ENCODE peak calls at places on chromosomes 16 and 17, in four cellular contexts. G, T, Q and P are unnamed samples.

GRCh38 chr16:30985401-30986128 is 558 bp downstream of the HSD3B7 start:
- DNase-seq in G (no peak), T (no peak), Q (no peak), P (no peak)

GRCh38 chr16:85369060-85369459 is 244.1 kb upstream of the GSE1 start:
- DNase-seq in G (no peak), T (no peak), Q (no peak), P (no peak)

GRCh38 chr17:81291662-81292061 is 3.4 kb downstream of the SLC38A10 start:
- DNase-seq in G (peak), T (peak), Q (peak), P (peak)

GRCh38 chr17:30104575-30105339 is 11.9 kb upstream of the NSRP1 start:
- DNase-seq in G (peak), T (peak), Q (peak), P (peak)

GRCh38 chr16:50298591-50299507 is 32.5 kb downstream of the ADCY7 start:
- DNase-seq in G (no peak), T (no peak), Q (no peak), P (no peak)

GRCh38 chr17:82022310-82022980 is at the start of gene CENPX:
- DNase-seq in G (no peak), T (no peak), Q (no peak), P (no peak)

GRCh38 chr17:63698381-63698885 is 1.5 kb downstream of the LIMD2 start:
- DNase-seq in G (peak), T (no peak), Q (peak), P (no peak)

GRCh38 chr17:7296189-7296861 is 1.9 kb upstream of the YBX2 start:
- DNase-seq in G (peak), T (peak), Q (peak), P (peak)

GRCh38 chr17:43020789-43021738 is 1.1 kb downstream of the VAT1 start:
- DNase-seq in G (peak), T (no peak), Q (peak), P (peak)

GRCh38 chr16:81279375-81279774 is 35.4 kb upstream of the GAN start:
- DNase-seq in G (no peak), T (no peak), Q (no peak), P (no peak)

GRCh38 chr17:61536417-61536955 is 54.5 kb downstream of the NACA2 start:
- DNase-seq in G (no peak), T (no peak), Q (no peak), P (no peak)

GRCh38 chr17:67520282-67520906 is 143.3 kb downstream of the PITPNC1 start:
- DNase-seq in G (no peak), T (no peak), Q (no peak), P (no peak)

GRCh38 chr17:60248618-60249516 is 99.1 kb downstream of the CA4 start:
- DNase-seq in G (no peak), T (no peak), Q (no peak), P (no peak)

GRCh38 chr17:44112284-44113280 is 10.9 kb downstream of the HDAC5 start:
- DNase-seq in G (no peak), T (no peak), Q (no peak), P (no peak)

GRCh38 chr17:81684442-81684911 is 666 bp downstream of the HGS start:
- DNase-seq in G (no peak), T (no peak), Q (no peak), P (no peak)

GRCh38 chr16:30030841-30031413 is at the start of gene TLCD3B:
- DNase-seq in G (no peak), T (no peak), Q (no peak), P (no peak)

GRCh38 chr17:57461082-57461481 is 204.8 kb downstream of the MSI2 start:
- DNase-seq in G (no peak), T (no peak), Q (no peak), P (no peak)

GRCh38 chr17:64240741-64241347 is 22.2 kb downstream of the TEX2 start:
- DNase-seq in G (no peak), T (no peak), Q (no peak), P (no peak)

GRCh38 chr17:74574489-74575142 is 7.3 kb upstream of the CD300H start:
- DNase-seq in G (no peak), T (no peak), Q (no peak), P (no peak)

DNA sequence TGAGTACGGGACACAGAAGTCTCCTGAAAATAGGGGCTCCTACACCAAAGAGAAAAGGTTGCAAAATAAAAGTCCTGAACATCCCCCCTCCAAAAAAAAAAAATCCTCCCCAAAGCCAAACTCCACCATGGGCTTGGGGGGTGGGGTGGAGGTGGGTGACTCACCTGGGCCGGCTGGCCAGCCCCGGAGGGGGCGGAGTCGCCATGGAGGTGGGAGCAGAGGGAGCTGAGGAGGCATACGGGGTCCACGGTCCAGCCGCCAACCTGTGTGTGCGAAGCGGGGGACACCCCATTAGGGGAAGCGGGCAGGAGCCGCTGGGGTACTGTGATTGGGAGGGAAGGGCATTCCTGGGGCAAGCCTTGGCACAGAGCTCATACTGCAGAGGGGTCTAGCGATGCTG is 31.0 kb downstream of the SRCIN1 start:
- DNase-seq in G (no peak), T (no peak), Q (no peak), P (no peak)
- TF ChIP-seq CTCF in G (no peak), T (no peak), Q (no peak), P (no peak)

DNA sequence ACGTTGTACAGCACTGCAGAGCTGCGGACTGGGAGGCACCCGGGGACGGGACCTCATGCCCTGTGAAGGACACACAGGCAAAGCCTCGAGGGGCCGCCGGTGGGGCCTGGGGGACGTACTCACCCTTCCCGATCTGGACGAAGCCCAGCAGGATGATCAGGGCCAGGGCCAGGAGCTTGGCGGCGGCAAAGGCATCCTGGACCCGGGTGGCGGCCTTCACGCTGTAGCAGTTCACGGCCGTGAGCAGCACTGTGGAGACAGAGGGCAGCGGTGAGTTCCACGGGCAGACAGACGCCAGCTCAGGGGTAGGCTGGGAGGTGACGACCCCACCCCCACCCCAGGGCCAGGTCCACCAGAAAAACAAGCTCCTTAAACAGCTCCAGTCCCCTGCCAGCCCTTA is 17.7 kb downstream of the SLC7A5 start:
- DNase-seq in G (no peak), T (no peak), Q (no peak), P (no peak)
- TF ChIP-seq CTCF in G (no peak), T (no peak), Q (no peak), P (no peak)

GRCh38 chr16:10565167-10565566 is 15.2 kb downstream of the EMP2 start:
- DNase-seq in G (no peak), T (no peak), Q (no peak), P (no peak)

GRCh38 chr16:10569629-10570028 is 10.8 kb downstream of the EMP2 start:
- DNase-seq in G (no peak), T (no peak), Q (no peak), P (no peak)

GRCh38 chr16:10562361-10562899 is 18.0 kb downstream of the EMP2 start:
- DNase-seq in G (no peak), T (no peak), Q (no peak), P (no peak)

GRCh38 chr16:10564591-10564990 is 15.8 kb downstream of the EMP2 start:
- DNase-seq in G (no peak), T (no peak), Q (no peak), P (no peak)

GRCh38 chr16:10566613-10567012 is 13.8 kb downstream of the EMP2 start:
- DNase-seq in G (no peak), T (no peak), Q (no peak), P (no peak)
- TF ChIP-seq CTCF in G (peak), T (no peak), Q (no peak), P (no peak)

GRCh38 chr16:16167927-16168326 is 55.4 kb downstream of the ABCC6 start:
- DNase-seq in G (no peak), T (no peak), Q (no peak), P (no peak)

GRCh38 chr16:16166085-16166484 is 57.2 kb downstream of the ABCC6 start:
- DNase-seq in G (no peak), T (no peak), Q (no peak), P (no peak)

GRCh38 chr16:16164244-16164643 is 59.0 kb downstream of the ABCC6 start:
- DNase-seq in G (no peak), T (no peak), Q (no peak), P (no peak)

GRCh38 chr16:16169615-16170014 is 53.7 kb downstream of the ABCC6 start:
- DNase-seq in G (no peak), T (no peak), Q (no peak), P (no peak)

DNA sequence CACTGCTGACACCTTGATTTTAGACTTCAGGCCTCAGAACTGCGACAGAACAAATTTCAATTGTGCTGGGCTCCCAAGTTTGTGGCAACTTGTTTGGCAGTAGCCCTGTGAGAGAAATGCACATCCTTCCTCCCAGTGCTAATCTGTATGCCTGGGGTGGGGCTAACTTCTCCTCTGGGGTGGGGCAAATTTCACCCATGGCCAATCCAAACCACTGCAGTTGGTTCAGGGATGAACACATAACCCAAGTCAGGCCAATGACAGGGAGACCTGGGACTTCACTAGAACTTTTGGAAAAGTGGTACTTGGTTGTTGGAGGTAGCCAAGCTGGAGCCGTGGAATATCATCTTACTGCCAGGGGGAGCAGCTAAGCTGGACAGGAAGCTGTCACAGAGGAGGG is 56.3 kb downstream of the ABCC6 start:
- DNase-seq in G (no peak), T (no peak), Q (no peak), P (no peak)
- TF ChIP-seq CTCF in G (no peak), T (no peak), Q (no peak), P (no peak)

GRCh38 chr17:33192961-33193911 is 99.9 kb downstream of the ASIC2 start:
- DNase-seq in G (no peak), T (no peak), Q (no peak), P (no peak)
- TF ChIP-seq CTCF in G (no peak), T (no peak), Q (no peak), P (no peak)

GRCh38 chr16:67014641-67015315 is 14.2 kb upstream of the CBFB start:
- DNase-seq in G (no peak), T (no peak), Q (no peak), P (no peak)

GRCh38 chr16:67016143-67016542 is 12.8 kb upstream of the CBFB start:
- DNase-seq in G (no peak), T (no peak), Q (no peak), P (no peak)

GRCh38 chr16:67015317-67015731 is 13.6 kb upstream of the CBFB start:
- DNase-seq in G (no peak), T (no peak), Q (no peak), P (no peak)

GRCh38 chr16:67013238-67013822 is 15.6 kb upstream of the CBFB start:
- DNase-seq in G (no peak), T (no peak), Q (no peak), P (no peak)

DNA sequence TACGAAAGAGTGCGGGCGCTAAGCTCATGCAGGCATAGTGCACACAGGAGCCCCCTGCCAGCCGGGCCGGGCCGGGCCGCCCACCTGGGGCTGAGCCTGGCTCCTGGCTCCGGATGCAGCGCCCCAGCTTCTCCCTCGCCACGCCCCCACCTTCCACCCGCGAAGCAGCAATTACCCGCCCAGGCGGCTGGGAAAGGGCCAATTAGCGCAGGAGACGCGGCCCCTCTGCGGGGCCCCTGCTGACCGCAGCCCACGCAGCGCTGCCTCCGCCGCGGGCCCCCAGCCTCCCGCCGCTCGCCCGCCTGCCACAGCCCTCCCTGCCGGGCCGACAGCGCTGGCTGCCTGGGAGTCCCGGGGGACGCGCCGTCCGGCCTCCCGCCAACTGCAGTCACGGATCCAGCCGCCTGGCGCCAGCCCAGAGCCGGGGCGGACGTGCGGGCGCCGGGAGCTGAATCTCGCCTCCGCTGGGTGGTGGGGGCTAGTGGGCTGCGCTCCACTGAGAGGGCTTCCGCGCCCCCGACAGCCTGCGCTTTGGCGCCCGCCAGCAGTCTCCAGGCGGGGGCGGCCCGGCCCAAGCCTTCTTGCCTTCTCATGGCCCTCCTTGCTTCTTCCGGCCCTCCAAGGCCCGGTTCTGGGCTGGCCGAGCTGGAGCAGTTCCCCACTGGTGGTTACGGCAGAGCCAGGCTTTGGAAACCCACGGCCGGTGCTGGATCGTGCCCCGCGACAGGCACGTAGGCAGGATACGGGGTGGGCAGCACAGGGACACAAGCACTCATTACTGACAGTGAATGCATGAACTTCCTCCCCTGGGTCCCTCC is 14.9 kb upstream of the CBFB start:
- DNase-seq in G (peak), T (peak), Q (peak), P (peak)
- TF ChIP-seq CTCF in G (peak), T (no peak), Q (no peak), P (no peak)

DNA sequence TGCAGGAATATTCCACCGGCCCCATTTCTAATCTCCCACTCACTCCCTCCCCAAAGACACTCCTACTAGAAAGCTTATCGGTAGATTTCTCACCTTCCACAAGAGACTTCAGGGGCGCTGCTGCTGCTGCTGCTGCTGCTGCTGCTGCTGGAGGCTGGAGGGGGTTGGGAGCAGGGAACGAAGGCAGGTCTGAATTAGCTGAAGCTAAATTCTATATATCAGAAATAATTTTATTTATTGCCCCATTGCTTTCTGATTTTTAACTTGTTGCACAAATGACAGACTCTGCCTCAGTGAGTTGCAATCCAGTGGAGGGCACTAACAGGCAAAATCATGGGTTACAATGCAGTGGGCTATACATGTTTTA is 25.8 kb upstream of the HLF start:
- DNase-seq in G (peak), T (no peak), Q (no peak), P (no peak)
- TF ChIP-seq CTCF in G (peak), T (no peak), Q (no peak), P (no peak)

DNA sequence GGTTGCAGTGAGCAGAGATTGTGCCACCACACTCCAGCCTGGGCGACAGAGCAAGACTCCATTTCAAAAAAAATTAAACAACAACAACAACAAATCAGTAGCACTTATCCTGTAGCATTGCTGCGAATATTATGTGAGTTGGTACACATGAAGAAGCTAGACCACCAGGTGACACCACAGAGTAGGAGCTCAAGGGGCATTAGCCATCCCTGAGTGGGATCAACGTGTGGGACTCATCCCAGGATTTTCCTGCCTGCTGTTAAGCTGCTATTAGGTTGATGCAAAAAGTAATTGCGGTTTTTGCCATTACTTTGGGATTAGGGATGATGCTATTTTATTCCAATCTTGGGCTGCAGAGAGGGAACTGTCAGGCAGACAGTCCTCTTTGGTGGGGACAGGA is 47.2 kb downstream of the OTOA start:
- DNase-seq in G (no peak), T (no peak), Q (no peak), P (no peak)
- TF ChIP-seq CTCF in G (no peak), T (no peak), Q (no peak), P (no peak)